ENCODE peak calls at places on chromosomes 5 and 9, in eight cellular contexts. One of them, this sample, is unnamed.
A peak's percentile ranks its signal among the peaks of the same experiment; 100 is the strongest.

GRCh38 chr5:180303226-180304015 is 11.5 kb upstream of the MAPK9 start:
- DNase-seq in CD8-positive, alpha-beta memory T cell: no peak
- DNase-seq in esophagus squamous epithelium: no peak
- DNase-seq in GM23248: no peak
- DNase-seq in mesenchymal stem cell: no peak
- DNase-seq in uterus: no peak
- DNase-seq in HepG2: peak; percentile 55
- DNase-seq in breast epithelium: no peak
- DNase-seq in this sample: no peak

GRCh38 chr5:537098-537497 is 12.8 kb upstream of the SLC9A3 start:
- DNase-seq in uterus: no peak
- DNase-seq in HepG2: no peak
- DNase-seq in GM23248: no peak
- DNase-seq in esophagus squamous epithelium: no peak
- DNase-seq in breast epithelium: no peak
- DNase-seq in CD8-positive, alpha-beta memory T cell: no peak
- DNase-seq in mesenchymal stem cell: no peak
- DNase-seq in this sample: no peak

GRCh38 chr9:7549261-7549660 is 250.3 kb downstream of the DMAC1 start:
- DNase-seq in HepG2: no peak
- DNase-seq in esophagus squamous epithelium: no peak
- DNase-seq in breast epithelium: no peak
- DNase-seq in GM23248: no peak
- DNase-seq in CD8-positive, alpha-beta memory T cell: no peak
- DNase-seq in uterus: no peak
- DNase-seq in mesenchymal stem cell: peak; percentile 53
- DNase-seq in this sample: no peak

GRCh38 chr9:26413625-26414024 is 479.0 kb downstream of the CAAP1 start:
- DNase-seq in CD8-positive, alpha-beta memory T cell: no peak
- DNase-seq in GM23248: no peak
- DNase-seq in uterus: no peak
- DNase-seq in HepG2: no peak
- DNase-seq in esophagus squamous epithelium: no peak
- DNase-seq in mesenchymal stem cell: no peak
- DNase-seq in breast epithelium: no peak
- DNase-seq in this sample: no peak

GRCh38 chr5:89878140-89878570 is 531.4 kb downstream of the CETN3 start:
- DNase-seq in HepG2: peak; percentile 6
- DNase-seq in GM23248: peak; percentile 90
- DNase-seq in esophagus squamous epithelium: no peak
- DNase-seq in mesenchymal stem cell: peak; percentile 92
- DNase-seq in uterus: no peak
- DNase-seq in CD8-positive, alpha-beta memory T cell: no peak
- DNase-seq in breast epithelium: peak; percentile 30
- DNase-seq in this sample: no peak

GRCh38 chr9:83511051-83511450 is 27.1 kb downstream of the FRMD3 start:
- DNase-seq in breast epithelium: no peak
- DNase-seq in uterus: no peak
- DNase-seq in CD8-positive, alpha-beta memory T cell: no peak
- DNase-seq in GM23248: peak; percentile 54
- DNase-seq in HepG2: no peak
- DNase-seq in esophagus squamous epithelium: no peak
- DNase-seq in mesenchymal stem cell: peak; percentile 2
- DNase-seq in this sample: no peak

GRCh38 chr9:73441890-73442818 is 290.5 kb downstream of the ANXA1 start:
- DNase-seq in GM23248: peak; percentile 9
- DNase-seq in mesenchymal stem cell: peak; percentile 15
- DNase-seq in uterus: no peak
- DNase-seq in esophagus squamous epithelium: no peak
- DNase-seq in HepG2: no peak
- DNase-seq in breast epithelium: no peak
- DNase-seq in CD8-positive, alpha-beta memory T cell: no peak
- DNase-seq in this sample: peak; percentile 19

GRCh38 chr9:124450241-124450924 is at the start of gene ADGRD2:
- DNase-seq in breast epithelium: peak; percentile 53
- DNase-seq in mesenchymal stem cell: peak; percentile 44
- DNase-seq in GM23248: peak; percentile 62
- DNase-seq in esophagus squamous epithelium: no peak
- DNase-seq in HepG2: no peak
- DNase-seq in uterus: no peak
- DNase-seq in CD8-positive, alpha-beta memory T cell: no peak
- DNase-seq in this sample: peak; percentile 98

GRCh38 chr9:132946624-132947295 is 2.3 kb upstream of the TSC1 start:
- DNase-seq in uterus: peak; percentile 28
- DNase-seq in breast epithelium: no peak
- DNase-seq in CD8-positive, alpha-beta memory T cell: no peak
- DNase-seq in HepG2: peak; percentile 40
- DNase-seq in mesenchymal stem cell: peak; percentile 51
- DNase-seq in GM23248: peak; percentile 59
- DNase-seq in esophagus squamous epithelium: no peak
- DNase-seq in this sample: peak; percentile 64

GRCh38 chr5:129963359-129963758 is 59.1 kb downstream of the CHSY3 start:
- DNase-seq in CD8-positive, alpha-beta memory T cell: no peak
- DNase-seq in GM23248: peak; percentile 88
- DNase-seq in breast epithelium: no peak
- DNase-seq in HepG2: no peak
- DNase-seq in mesenchymal stem cell: peak; percentile 86
- DNase-seq in uterus: no peak
- DNase-seq in esophagus squamous epithelium: no peak
- DNase-seq in this sample: no peak

GRCh38 chr9:113520109-113520642 is 56.6 kb downstream of the RGS3 start:
- DNase-seq in GM23248: peak; percentile 27
- DNase-seq in breast epithelium: no peak
- DNase-seq in esophagus squamous epithelium: no peak
- DNase-seq in CD8-positive, alpha-beta memory T cell: peak; percentile 76
- DNase-seq in mesenchymal stem cell: peak; percentile 44
- DNase-seq in uterus: no peak
- DNase-seq in HepG2: no peak
- DNase-seq in this sample: no peak

GRCh38 chr9:95480346-95480745 is 36.4 kb downstream of the PTCH1 start:
- DNase-seq in mesenchymal stem cell: no peak
- DNase-seq in CD8-positive, alpha-beta memory T cell: no peak
- DNase-seq in breast epithelium: no peak
- DNase-seq in GM23248: no peak
- DNase-seq in esophagus squamous epithelium: no peak
- DNase-seq in uterus: no peak
- DNase-seq in HepG2: no peak
- DNase-seq in this sample: no peak

GRCh38 chr5:99901972-99902371 is 633.2 kb upstream of the FAM174A start:
- DNase-seq in HepG2: no peak
- DNase-seq in mesenchymal stem cell: no peak
- DNase-seq in breast epithelium: no peak
- DNase-seq in uterus: no peak
- DNase-seq in CD8-positive, alpha-beta memory T cell: no peak
- DNase-seq in esophagus squamous epithelium: no peak
- DNase-seq in GM23248: no peak
- DNase-seq in this sample: no peak

GRCh38 chr5:64506567-64507321 is 929 bp downstream of the RGS7BP start:
- DNase-seq in esophagus squamous epithelium: no peak
- DNase-seq in HepG2: no peak
- DNase-seq in mesenchymal stem cell: no peak
- DNase-seq in GM23248: no peak
- DNase-seq in CD8-positive, alpha-beta memory T cell: no peak
- DNase-seq in breast epithelium: no peak
- DNase-seq in uterus: no peak
- DNase-seq in this sample: peak; percentile 67
- H3K4me3 ChIP-seq in esophagus squamous epithelium: peak overlapping the region; percentile 28
- H3K4me3 ChIP-seq in HepG2: peak overlapping the region; percentile 51
- H3K4me3 ChIP-seq in mesenchymal stem cell: peak overlapping the region; percentile 70
- H3K4me3 ChIP-seq in GM23248: peak overlapping the region; percentile 63
- H3K4me3 ChIP-seq in CD8-positive, alpha-beta memory T cell: no peak overlapping the region
- H3K4me3 ChIP-seq in breast epithelium: peak overlapping the region; percentile 66
- H3K4me3 ChIP-seq in uterus: peak overlapping the region; percentile 40
- H3K4me3 ChIP-seq in this sample: peak overlapping the region; percentile 72

DNA sequence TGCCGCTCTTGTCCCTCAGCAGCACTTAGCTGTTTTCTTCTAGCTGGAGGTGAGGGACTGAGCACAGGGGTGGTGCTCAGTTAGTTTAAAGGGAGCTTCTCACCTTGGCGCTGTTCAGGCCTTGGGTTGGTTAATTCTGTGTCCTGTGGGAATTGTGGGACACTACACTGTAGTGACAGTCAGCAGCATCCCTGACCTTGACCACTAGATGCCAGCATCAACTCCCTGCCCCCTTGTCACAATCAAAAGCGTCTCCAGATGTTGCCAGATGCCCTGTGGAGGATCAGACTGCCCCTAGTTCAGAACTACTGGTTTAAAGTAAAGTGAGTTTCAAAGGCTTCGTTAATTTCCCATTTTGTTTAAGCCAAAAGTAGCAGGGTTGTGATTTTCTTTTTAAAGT is 65.5 kb upstream of the DMRT3 start:
- DNase-seq in CD8-positive, alpha-beta memory T cell: no peak
- DNase-seq in mesenchymal stem cell: no peak
- DNase-seq in GM23248: no peak
- DNase-seq in esophagus squamous epithelium: no peak
- DNase-seq in uterus: no peak
- DNase-seq in breast epithelium: no peak
- DNase-seq in HepG2: peak; percentile 9
- DNase-seq in this sample: peak; percentile 47
- H3K27me3 ChIP-seq in CD8-positive, alpha-beta memory T cell: no peaks in the 10 kb centered on the region
- H3K27me3 ChIP-seq in mesenchymal stem cell: peaks cover 8% of the 10 kb centered on the region
- H3K27me3 ChIP-seq in GM23248: peaks cover 28% of the 10 kb centered on the region
- H3K27me3 ChIP-seq in esophagus squamous epithelium: no peaks in the 10 kb centered on the region
- H3K27me3 ChIP-seq in uterus: no peaks in the 10 kb centered on the region
- H3K27me3 ChIP-seq in breast epithelium: peaks cover 37% of the 10 kb centered on the region
- H3K27me3 ChIP-seq in HepG2: peaks cover 20% of the 10 kb centered on the region
- H3K27me3 ChIP-seq in this sample: no peaks in the 10 kb centered on the region

DNA sequence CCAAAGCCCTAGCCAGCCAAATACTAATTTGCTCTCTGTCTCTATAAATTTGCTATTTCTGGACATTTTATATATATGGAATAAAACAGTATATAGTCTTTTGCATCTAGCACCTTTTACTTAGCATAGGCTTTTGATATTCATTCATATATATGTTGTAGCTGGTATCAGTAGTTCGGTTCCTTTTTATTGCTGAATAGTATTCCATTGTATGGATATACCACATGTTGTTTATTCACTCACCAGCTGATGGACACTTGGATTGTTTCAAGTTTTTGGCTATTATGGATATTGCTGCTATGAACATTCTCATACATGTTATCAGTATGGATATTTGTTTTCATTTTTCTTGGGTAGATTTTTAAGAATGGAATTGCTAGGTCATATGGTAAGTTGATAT is 23.8 kb upstream of the KIAA1958 start:
- DNase-seq in mesenchymal stem cell: no peak
- DNase-seq in breast epithelium: no peak
- DNase-seq in HepG2: no peak
- DNase-seq in CD8-positive, alpha-beta memory T cell: no peak
- DNase-seq in esophagus squamous epithelium: no peak
- DNase-seq in uterus: no peak
- DNase-seq in GM23248: no peak
- DNase-seq in this sample: no peak
- H3K36me3 ChIP-seq in mesenchymal stem cell: peaks cover 4% of the 10 kb centered on the region
- H3K36me3 ChIP-seq in breast epithelium: no peaks in the 10 kb centered on the region
- H3K36me3 ChIP-seq in HepG2: peaks cover 9% of the 10 kb centered on the region
- H3K36me3 ChIP-seq in CD8-positive, alpha-beta memory T cell: no peaks in the 10 kb centered on the region
- H3K36me3 ChIP-seq in esophagus squamous epithelium: peaks cover 99% of the 10 kb centered on the region
- H3K36me3 ChIP-seq in uterus: no peaks in the 10 kb centered on the region
- H3K36me3 ChIP-seq in GM23248: peaks cover 11% of the 10 kb centered on the region
- H3K36me3 ChIP-seq in this sample: no peaks in the 10 kb centered on the region

DNA sequence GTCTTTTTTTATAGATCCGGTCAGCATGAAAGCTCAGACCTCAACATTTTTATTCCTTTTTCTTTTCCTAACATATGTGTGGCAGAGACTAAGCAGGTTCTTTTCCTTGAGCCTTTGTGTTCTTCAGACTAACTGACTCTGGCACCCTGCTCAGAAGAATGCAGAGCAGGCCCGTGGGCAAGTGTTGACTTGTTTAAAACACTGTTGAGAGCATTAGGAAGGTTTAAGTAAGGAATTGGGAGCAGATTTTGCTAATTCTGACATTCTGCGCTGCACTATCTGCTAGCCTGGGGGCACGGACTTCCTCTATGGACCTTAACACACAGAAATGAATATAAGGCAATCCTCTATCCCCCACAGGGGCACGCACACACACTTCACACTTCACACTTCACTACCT is 182.5 kb upstream of the PIK3R1 start:
- DNase-seq in mesenchymal stem cell: no peak
- DNase-seq in uterus: no peak
- DNase-seq in CD8-positive, alpha-beta memory T cell: no peak
- DNase-seq in breast epithelium: peak; percentile 50
- DNase-seq in esophagus squamous epithelium: no peak
- DNase-seq in GM23248: no peak
- DNase-seq in HepG2: no peak
- DNase-seq in this sample: no peak
- H3K4me3 ChIP-seq in mesenchymal stem cell: no peak overlapping the region
- H3K4me3 ChIP-seq in uterus: no peak overlapping the region
- H3K4me3 ChIP-seq in CD8-positive, alpha-beta memory T cell: no peak overlapping the region
- H3K4me3 ChIP-seq in breast epithelium: no peak overlapping the region
- H3K4me3 ChIP-seq in esophagus squamous epithelium: no peak overlapping the region
- H3K4me3 ChIP-seq in GM23248: no peak overlapping the region
- H3K4me3 ChIP-seq in HepG2: no peak overlapping the region
- H3K4me3 ChIP-seq in this sample: no peak overlapping the region

GRCh38 chr9:21972361-21972760 is 21.8 kb downstream of the CDKN2A start:
- DNase-seq in breast epithelium: no peak
- DNase-seq in esophagus squamous epithelium: no peak
- DNase-seq in mesenchymal stem cell: no peak
- DNase-seq in HepG2: no peak
- DNase-seq in CD8-positive, alpha-beta memory T cell: no peak
- DNase-seq in uterus: no peak
- DNase-seq in GM23248: no peak
- DNase-seq in this sample: no peak
- H3K27me3 ChIP-seq in breast epithelium: peaks cover 100% of the 10 kb centered on the region
- H3K27me3 ChIP-seq in esophagus squamous epithelium: peaks cover 79% of the 10 kb centered on the region
- H3K27me3 ChIP-seq in mesenchymal stem cell: peaks cover 43% of the 10 kb centered on the region
- H3K27me3 ChIP-seq in HepG2: peaks cover 28% of the 10 kb centered on the region
- H3K27me3 ChIP-seq in CD8-positive, alpha-beta memory T cell: peaks cover 88% of the 10 kb centered on the region
- H3K27me3 ChIP-seq in uterus: peaks cover 29% of the 10 kb centered on the region
- H3K27me3 ChIP-seq in GM23248: peaks cover 76% of the 10 kb centered on the region
- H3K27me3 ChIP-seq in this sample: peaks cover 99% of the 10 kb centered on the region